ENCODE peak calls at places on chromosomes 4 and X, in seven cellular contexts. Q is HepG2, G is SK-N-SH, N is IMR-90, U is K562, O is H1, E is GM12878. X is an unnamed sample.

GRCh38 chr4:80182237-80182866 is 15.0 kb upstream of the PRDM8 start:
- DNase-seq in Q (no peak), G (no peak), N (no peak), U (no peak), O (no peak), E (no peak), X (no peak)

GRCh38 chr4:78787392-78788004 is 11.3 kb downstream of the BMP2K start:
- DNase-seq in Q (no peak), G (no peak), N (no peak), U (no peak), O (no peak), E (no peak), X (no peak)

GRCh38 chr4:165874799-165875371 is 1.8 kb downstream of the TLL1 start:
- DNase-seq in Q (no peak), G (peak; percentile 3), N (no peak), U (no peak), O (no peak), E (no peak), X (peak; percentile 5)

GRCh38 chr4:187782425-187782824 is 213.1 kb upstream of the ZFP42 start:
- DNase-seq in Q (no peak), G (no peak), N (no peak), U (no peak), O (no peak), E (no peak), X (no peak)

GRCh38 chrX:36963069-36963808 is 44.9 kb upstream of the FAM47C start:
- DNase-seq in Q (no peak), G (no peak), N (no peak), U (no peak), O (no peak), E (no peak), X (no peak)

GRCh38 chrX:56366901-56367300 is 134.7 kb downstream of the KLF8 start:
- DNase-seq in Q (no peak), G (no peak), N (no peak), U (no peak), O (no peak), E (no peak), X (no peak)

GRCh38 chrX:134734343-134735001 is 76.2 kb upstream of the PLAC1 start:
- DNase-seq in Q (no peak), G (peak; percentile 29), N (peak; percentile 80), U (no peak), O (no peak), E (no peak), X (no peak)

GRCh38 chr4:26568446-26568994 is 15.4 kb upstream of the TBC1D19 start:
- DNase-seq in Q (no peak), G (no peak), N (peak; percentile 95), U (no peak), O (no peak), E (no peak), X (peak; percentile 53)

GRCh38 chr4:183544109-183544508 is 39.3 kb downstream of the ING2 start:
- DNase-seq in Q (no peak), G (no peak), N (peak; percentile 2), U (no peak), O (no peak), E (no peak), X (no peak)

GRCh38 chrX:13373027-13373806 is 53.4 kb upstream of the ATXN3L start:
- DNase-seq in Q (no peak), G (no peak), N (peak; percentile 70), U (no peak), O (no peak), E (no peak), X (no peak)

GRCh38 chrX:123961268-123962005 is at the start of gene STAG2:
- DNase-seq in Q (peak; percentile 80), G (peak; percentile 66), N (peak; percentile 85), U (peak; percentile 84), O (no peak), E (peak; percentile 21), X (peak; percentile 94)

GRCh38 chr4:94516067-94516466 is 64.3 kb downstream of the PDLIM5 start:
- DNase-seq in Q (peak; percentile 76), G (no peak), N (peak; percentile 95), U (no peak), O (no peak), E (no peak), X (no peak)

GRCh38 chr4:161360982-161361381 is 802.8 kb downstream of the FSTL5 start:
- DNase-seq in Q (no peak), G (no peak), N (no peak), U (no peak), O (no peak), E (no peak), X (no peak)

GRCh38 chr4:69896530-69897116 is 34.2 kb upstream of the CSN1S1 start:
- DNase-seq in Q (peak; percentile 12), G (no peak), N (peak; percentile 3), U (no peak), O (no peak), E (no peak), X (peak; percentile 3)

DNA sequence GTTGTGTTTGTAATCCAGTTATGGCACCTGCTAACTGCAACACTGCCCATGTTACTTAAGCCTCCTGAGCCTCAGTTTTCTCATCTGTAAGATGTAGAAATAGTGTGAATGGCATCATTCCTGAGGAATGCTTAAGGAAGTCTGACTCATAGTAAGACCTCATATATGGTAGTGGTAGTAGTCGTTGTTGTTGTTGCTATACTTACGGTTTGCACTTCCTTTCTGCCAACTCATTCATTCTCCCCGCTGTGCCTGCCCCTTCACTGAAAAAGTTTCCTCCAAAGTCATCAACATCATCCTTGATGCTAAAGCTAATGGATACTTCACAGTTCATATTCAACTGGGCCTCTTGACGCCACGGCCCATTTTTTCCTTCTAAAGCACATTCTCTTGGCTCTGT is 54.2 kb upstream of the SPANXN3 start:
- DNase-seq in Q (no peak), G (no peak), N (no peak), U (no peak), O (no peak), E (no peak), X (no peak)
- TF ChIP-seq RFX5 in Q (no peak), G (no peak), N (no peak), U (no peak), O (no peak), E (no peak), X (no peak)

DNA sequence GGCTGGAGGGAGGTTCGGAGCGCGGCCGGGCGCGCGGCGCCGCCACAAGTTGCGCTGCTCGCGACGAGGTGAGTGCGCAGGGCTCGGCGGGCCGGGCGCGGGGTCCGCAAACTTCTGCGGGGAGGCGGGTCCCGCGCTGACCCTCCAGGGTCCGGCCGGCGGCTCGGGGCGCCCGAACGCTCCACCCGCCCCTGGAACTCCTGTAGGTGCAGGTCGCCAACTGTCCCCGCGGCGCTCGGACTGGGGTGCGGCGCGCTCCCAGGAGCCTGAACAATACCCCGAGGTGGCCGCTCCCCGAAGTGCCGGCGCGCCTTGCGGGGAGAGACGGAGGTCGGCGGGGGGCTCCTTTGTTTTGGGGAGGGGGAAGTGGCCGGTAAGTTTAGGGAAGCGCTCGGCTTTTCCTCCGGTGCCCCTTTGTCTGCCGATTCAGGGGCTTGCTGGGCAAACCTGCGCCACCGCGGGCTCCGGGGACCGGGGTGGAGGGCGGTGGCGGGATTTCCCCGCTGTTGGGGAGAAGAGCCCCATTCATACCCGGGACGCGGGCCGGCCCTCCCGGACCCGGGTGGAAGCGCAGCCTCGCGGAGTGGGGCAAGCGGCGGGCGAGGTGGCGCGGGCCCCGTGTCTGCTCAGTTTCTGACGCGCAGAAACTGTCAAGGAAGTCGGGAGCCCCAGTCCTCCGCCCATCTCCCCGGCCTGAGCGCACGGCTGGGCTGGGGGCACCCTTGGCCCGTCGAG is 689 bp downstream of the TBL1X start:
- DNase-seq in Q (no peak), G (peak; percentile 50), N (no peak), U (peak; percentile 32), O (no peak), E (no peak), X (peak; percentile 12)
- TF ChIP-seq RFX5 in Q (no peak), G (no peak), N (no peak), U (no peak), O (no peak), E (no peak), X (no peak)

DNA sequence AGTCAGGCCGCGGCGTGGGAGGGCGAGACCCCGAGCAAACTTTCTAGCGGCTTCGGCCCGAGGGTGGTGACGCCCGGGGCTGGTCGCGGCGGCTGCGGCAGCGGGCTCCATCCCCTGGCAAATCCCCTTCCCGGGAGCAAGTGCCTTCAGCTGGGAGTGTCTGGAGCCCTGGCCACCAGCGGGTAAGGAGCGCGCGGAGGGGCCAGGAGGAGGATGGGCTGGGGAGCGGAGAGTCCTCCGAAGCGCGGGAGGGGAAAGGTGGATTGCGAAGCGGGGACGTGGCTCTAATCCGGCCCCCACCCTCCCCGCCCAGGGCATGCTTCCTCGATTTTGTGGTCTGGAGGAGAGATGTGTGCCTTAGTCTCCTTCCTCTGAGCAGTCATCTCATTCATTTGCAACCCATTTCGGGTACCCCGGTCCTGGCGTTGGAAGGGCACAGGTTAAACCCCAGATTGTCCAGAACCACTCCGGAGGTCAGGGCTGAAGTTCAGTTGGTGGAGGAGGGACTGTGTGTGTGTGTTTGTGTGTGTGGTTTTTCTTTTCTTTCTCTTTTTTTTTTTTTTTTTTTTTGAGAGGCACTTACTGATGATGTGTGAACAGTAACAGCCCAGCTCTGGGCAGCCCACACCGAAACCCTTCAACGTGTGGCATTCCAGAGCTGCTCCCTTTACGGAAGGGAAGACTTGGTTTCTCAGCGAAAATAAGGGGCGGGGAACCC is 499 bp downstream of the SGMS2 start:
- DNase-seq in Q (no peak), G (peak; percentile 9), N (peak; percentile 39), U (peak; percentile 8), O (no peak), E (no peak), X (peak; percentile 33)
- TF ChIP-seq RFX5 in Q (no peak), G (no peak), N (no peak), U (no peak), O (no peak), E (no peak), X (no peak)

DNA sequence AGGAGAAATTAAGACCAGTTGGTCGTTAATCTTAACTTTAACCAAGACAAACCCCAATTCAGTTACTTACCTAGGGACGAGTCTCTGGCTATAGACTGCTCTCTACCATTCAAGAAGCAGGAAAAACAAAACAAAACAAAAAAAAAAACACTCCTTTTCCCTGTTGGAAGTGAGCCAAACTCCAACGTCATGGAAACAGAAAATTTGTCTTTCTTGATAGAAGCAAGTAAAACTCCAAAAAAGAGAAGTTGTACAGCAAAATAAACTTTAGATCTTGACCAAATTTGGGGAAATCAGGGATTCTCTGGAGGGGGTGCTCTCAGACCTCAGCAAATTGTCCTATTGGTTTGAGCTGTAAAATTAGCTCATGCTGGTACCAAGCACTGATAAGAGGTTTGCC is 3.7 kb downstream of the CNGA1 start:
- DNase-seq in Q (no peak), G (no peak), N (no peak), U (no peak), O (no peak), E (no peak), X (no peak)
- TF ChIP-seq RFX5 in Q (no peak), G (no peak), N (no peak), U (no peak), O (no peak), E (no peak), X (no peak)

DNA sequence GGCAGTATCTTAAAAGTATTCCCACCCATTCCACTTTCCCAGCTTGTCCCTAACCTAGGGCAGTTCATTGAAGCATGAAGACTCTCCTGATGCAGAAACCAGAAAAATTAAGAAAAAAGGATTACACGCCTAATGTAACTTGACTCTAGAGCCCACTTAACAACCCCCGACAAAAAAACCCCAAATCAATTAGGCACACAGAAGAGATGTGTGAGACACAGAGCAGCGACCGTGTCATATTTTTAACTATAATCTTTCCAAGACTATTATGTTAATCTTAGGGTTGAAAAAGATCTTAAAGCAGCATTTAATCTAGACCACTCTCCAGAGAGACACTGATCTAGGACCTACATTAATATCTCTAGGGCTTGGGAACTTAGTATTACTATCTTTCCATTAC is 1.3 kb downstream of the YTHDC1 start:
- DNase-seq in Q (no peak), G (no peak), N (no peak), U (no peak), O (no peak), E (no peak), X (no peak)
- TF ChIP-seq RFX5 in Q (no peak), G (no peak), N (no peak), U (no peak), O (no peak), E (no peak), X (no peak)